ENCODE peak calls at places on chromosomes 1 and 21, in seven cellular contexts. Z, J, U, H, O, Q and A are unnamed samples.

GRCh38 chr1:114208659-114209215 is 55.1 kb upstream of the SYT6 start:
- DNase-seq in Z (no peak), J (no peak), U (no peak), H (peak), O (no peak), Q (no peak), A (no peak)

GRCh38 chr1:3213730-3214129 is 144.7 kb downstream of the PRDM16 start:
- DNase-seq in Z (no peak), J (no peak), U (no peak), H (no peak), O (no peak), Q (no peak), A (no peak)

GRCh38 chr21:29939859-29940245 is at the start of gene GRIK1:
- DNase-seq in Z (no peak), J (peak), U (no peak), H (peak), O (no peak), Q (no peak), A (no peak)

GRCh38 chr1:170676628-170677027 is 12.7 kb downstream of the PRRX1 start:
- DNase-seq in Z (no peak), J (no peak), U (no peak), H (no peak), O (no peak), Q (no peak), A (no peak)

GRCh38 chr1:77889240-77889637 is 815 bp downstream of the NEXN start:
- DNase-seq in Z (peak), J (no peak), U (no peak), H (no peak), O (peak), Q (no peak), A (no peak)

GRCh38 chr1:38062361-38063288 is 16.0 kb upstream of the POU3F1 start:
- DNase-seq in Z (no peak), J (no peak), U (no peak), H (peak), O (no peak), Q (no peak), A (no peak)

GRCh38 chr1:53371121-53371666 is 43.3 kb upstream of the LRP8 start:
- DNase-seq in Z (no peak), J (no peak), U (no peak), H (peak), O (no peak), Q (no peak), A (no peak)

GRCh38 chr21:31343680-31344480 is at the start of gene TIAM1:
- DNase-seq in Z (no peak), J (peak), U (peak), H (peak), O (no peak), Q (no peak), A (no peak)

GRCh38 chr1:182350839-182351238 is 40.8 kb downstream of the GLUL start:
- DNase-seq in Z (no peak), J (no peak), U (no peak), H (no peak), O (no peak), Q (no peak), A (no peak)

GRCh38 chr1:182359645-182360044 is 31.9 kb downstream of the GLUL start:
- DNase-seq in Z (no peak), J (no peak), U (no peak), H (no peak), O (no peak), Q (no peak), A (no peak)

GRCh38 chr1:33472349-33472980 is at the start of gene ZSCAN20:
- DNase-seq in Z (peak), J (peak), U (peak), H (peak), O (peak), Q (peak), A (peak)

GRCh38 chr1:93707956-93708355 is 26.3 kb upstream of the BCAR3 start:
- DNase-seq in Z (peak), J (no peak), U (no peak), H (peak), O (no peak), Q (no peak), A (peak)

GRCh38 chr1:226490441-226490809 is 58.1 kb upstream of the STUM start:
- DNase-seq in Z (no peak), J (no peak), U (no peak), H (no peak), O (no peak), Q (no peak), A (no peak)

GRCh38 chr1:181390350-181391080 is 92.8 kb upstream of the CACNA1E start:
- DNase-seq in Z (no peak), J (no peak), U (no peak), H (peak), O (no peak), Q (no peak), A (no peak)

GRCh38 chr1:6596886-6597776 is 5.5 kb downstream of the KLHL21 start:
- DNase-seq in Z (no peak), J (no peak), U (no peak), H (no peak), O (no peak), Q (no peak), A (no peak)

GRCh38 chr1:227560393-227560792 is 3.0 kb upstream of the ZNF678 start:
- DNase-seq in Z (no peak), J (no peak), U (no peak), H (no peak), O (no peak), Q (no peak), A (no peak)

GRCh38 chr1:232655746-232656085 is 25.8 kb upstream of the SIPA1L2 start:
- DNase-seq in Z (no peak), J (no peak), U (no peak), H (no peak), O (no peak), Q (no peak), A (no peak)

GRCh38 chr1:229803601-229804217 is 177.7 kb downstream of the URB2 start:
- DNase-seq in Z (no peak), J (peak), U (no peak), H (no peak), O (no peak), Q (no peak), A (no peak)

GRCh38 chr1:118650084-118650807 is 337.9 kb downstream of the TBX15 start:
- DNase-seq in Z (no peak), J (no peak), U (no peak), H (no peak), O (no peak), Q (no peak), A (no peak)

GRCh38 chr1:204288061-204288588 is 71.6 kb downstream of the PLEKHA6 start:
- DNase-seq in Z (no peak), J (peak), U (no peak), H (peak), O (no peak), Q (no peak), A (no peak)

GRCh38 chr1:15428815-15429435 is 9.3 kb upstream of the CTRC start:
- DNase-seq in Z (no peak), J (no peak), U (no peak), H (no peak), O (no peak), Q (no peak), A (no peak)

GRCh38 chr1:34757386-34757785 is 2.2 kb upstream of the GJB4 start:
- DNase-seq in Z (no peak), J (no peak), U (no peak), H (no peak), O (no peak), Q (no peak), A (no peak)

GRCh38 chr1:203569490-203570318 is 56.9 kb upstream of the ATP2B4 start:
- DNase-seq in Z (no peak), J (no peak), U (no peak), H (no peak), O (no peak), Q (no peak), A (no peak)

GRCh38 chr1:86466986-86467385 is 1.7 kb upstream of the CLCA1 start:
- DNase-seq in Z (no peak), J (no peak), U (no peak), H (no peak), O (no peak), Q (no peak), A (no peak)

GRCh38 chr1:203791498-203791897 is 3.9 kb upstream of the ZBED6 start:
- DNase-seq in Z (no peak), J (no peak), U (no peak), H (no peak), O (no peak), Q (no peak), A (no peak)

GRCh38 chr1:18091660-18092446 is 15.7 kb upstream of the IGSF21 start:
- DNase-seq in Z (no peak), J (peak), U (no peak), H (no peak), O (no peak), Q (no peak), A (no peak)

GRCh38 chr1:16724718-16725438 is 15.4 kb upstream of the RNU1-4 start:
- DNase-seq in Z (peak), J (no peak), U (no peak), H (no peak), O (no peak), Q (no peak), A (peak)

GRCh38 chr1:184052194-184052559 is 647 bp downstream of the TSEN15 start:
- DNase-seq in Z (no peak), J (no peak), U (no peak), H (no peak), O (no peak), Q (no peak), A (no peak)

GRCh38 chr1:168054117-168054516 is 82.6 kb downstream of the GPR161 start:
- DNase-seq in Z (no peak), J (no peak), U (no peak), H (no peak), O (no peak), Q (no peak), A (no peak)

GRCh38 chr1:211648336-211648735 is 27.1 kb downstream of the NEK2 start:
- DNase-seq in Z (no peak), J (no peak), U (no peak), H (no peak), O (no peak), Q (no peak), A (no peak)